ENCODE peak calls at places on chromosome 3, in five cellular contexts. One of them, this sample, is unnamed.

GRCh38 chr3:158522737-158523136 is 48.3 kb upstream of the MLF1 start:
- DNase-seq in IMR-90: peak; percentile 69
- DNase-seq in GM12878: no peak
- DNase-seq in endothelial cell of umbilical vein: no peak
- DNase-seq in upper lobe of left lung: no peak
- DNase-seq in this sample: no peak

GRCh38 chr3:127431066-127431465 is 143.2 kb upstream of the PRR20G start:
- DNase-seq in IMR-90: no peak
- DNase-seq in endothelial cell of umbilical vein: no peak
- DNase-seq in upper lobe of left lung: peak; percentile 12
- DNase-seq in GM12878: no peak
- DNase-seq in this sample: no peak

GRCh38 chr3:114714237-114714636 is 420.4 kb downstream of the TIGIT start:
- DNase-seq in endothelial cell of umbilical vein: peak; percentile 11
- DNase-seq in upper lobe of left lung: no peak
- DNase-seq in IMR-90: no peak
- DNase-seq in GM12878: no peak
- DNase-seq in this sample: no peak

GRCh38 chr3:153357436-153357835 is 195.4 kb downstream of the RAP2B start:
- DNase-seq in GM12878: no peak
- DNase-seq in IMR-90: no peak
- DNase-seq in upper lobe of left lung: no peak
- DNase-seq in endothelial cell of umbilical vein: no peak
- DNase-seq in this sample: no peak

GRCh38 chr3:15486020-15486419 is 35.5 kb downstream of the COLQ start:
- DNase-seq in upper lobe of left lung: no peak
- DNase-seq in GM12878: no peak
- DNase-seq in IMR-90: no peak
- DNase-seq in endothelial cell of umbilical vein: no peak
- DNase-seq in this sample: no peak

GRCh38 chr3:126424751-126425150 is 30.0 kb downstream of the CFAP100 start:
- DNase-seq in GM12878: no peak
- DNase-seq in endothelial cell of umbilical vein: no peak
- DNase-seq in upper lobe of left lung: no peak
- DNase-seq in IMR-90: no peak
- DNase-seq in this sample: no peak

GRCh38 chr3:123652346-123652984 is 67.6 kb upstream of the HACD2 start:
- DNase-seq in endothelial cell of umbilical vein: peak; percentile 75
- DNase-seq in IMR-90: peak; percentile 61
- DNase-seq in GM12878: no peak
- DNase-seq in upper lobe of left lung: peak; percentile 79
- DNase-seq in this sample: peak; percentile 31

GRCh38 chr3:112629425-112629824 is 11.5 kb downstream of the CCDC80 start:
- DNase-seq in upper lobe of left lung: peak; percentile 67
- DNase-seq in IMR-90: peak; percentile 93
- DNase-seq in endothelial cell of umbilical vein: peak; percentile 76
- DNase-seq in GM12878: no peak
- DNase-seq in this sample: no peak

GRCh38 chr3:67018105-67018788 is 20.1 kb downstream of the KBTBD8 start:
- DNase-seq in upper lobe of left lung: peak; percentile 21
- DNase-seq in GM12878: no peak
- DNase-seq in endothelial cell of umbilical vein: no peak
- DNase-seq in IMR-90: no peak
- DNase-seq in this sample: peak; percentile 61

GRCh38 chr3:176737480-176738147 is 459.7 kb downstream of the TBL1XR1 start:
- DNase-seq in upper lobe of left lung: no peak
- DNase-seq in GM12878: no peak
- DNase-seq in IMR-90: no peak
- DNase-seq in endothelial cell of umbilical vein: no peak
- DNase-seq in this sample: no peak

GRCh38 chr3:59017617-59017984 is 32.2 kb downstream of the CFAP20DC start:
- DNase-seq in GM12878: no peak
- DNase-seq in IMR-90: no peak
- DNase-seq in endothelial cell of umbilical vein: no peak
- DNase-seq in upper lobe of left lung: no peak
- DNase-seq in this sample: no peak

GRCh38 chr3:184780981-184781515 is 30.9 kb upstream of the VPS8 start:
- DNase-seq in upper lobe of left lung: no peak
- DNase-seq in GM12878: no peak
- DNase-seq in IMR-90: no peak
- DNase-seq in endothelial cell of umbilical vein: no peak
- DNase-seq in this sample: no peak

GRCh38 chr3:73520931-73521461 is 103.7 kb downstream of the PDZRN3 start:
- DNase-seq in upper lobe of left lung: no peak
- DNase-seq in endothelial cell of umbilical vein: no peak
- DNase-seq in IMR-90: peak; percentile 16
- DNase-seq in GM12878: no peak
- DNase-seq in this sample: no peak

GRCh38 chr3:12965999-12966846 is 107.0 kb downstream of the IQSEC1 start:
- DNase-seq in endothelial cell of umbilical vein: peak; percentile 39
- DNase-seq in upper lobe of left lung: no peak
- DNase-seq in GM12878: no peak
- DNase-seq in IMR-90: no peak
- DNase-seq in this sample: no peak

GRCh38 chr3:127065561-127066270 is 82.8 kb downstream of the PLXNA1 start:
- DNase-seq in endothelial cell of umbilical vein: no peak
- DNase-seq in upper lobe of left lung: no peak
- DNase-seq in GM12878: no peak
- DNase-seq in IMR-90: no peak
- DNase-seq in this sample: peak; percentile 25

GRCh38 chr3:11554666-11555065 is 89.0 kb downstream of the VGLL4 start:
- DNase-seq in endothelial cell of umbilical vein: no peak
- DNase-seq in upper lobe of left lung: no peak
- DNase-seq in IMR-90: no peak
- DNase-seq in GM12878: no peak
- DNase-seq in this sample: peak; percentile 47

GRCh38 chr3:50210510-50211367 is 5.7 kb downstream of the SLC38A3 start:
- DNase-seq in endothelial cell of umbilical vein: no peak
- DNase-seq in upper lobe of left lung: no peak
- DNase-seq in IMR-90: no peak
- DNase-seq in GM12878: no peak
- DNase-seq in this sample: peak; percentile 73

GRCh38 chr3:188662214-188662613 is 508.3 kb downstream of the LPP start:
- DNase-seq in endothelial cell of umbilical vein: no peak
- DNase-seq in IMR-90: no peak
- DNase-seq in GM12878: no peak
- DNase-seq in upper lobe of left lung: no peak
- DNase-seq in this sample: no peak
- H3K27ac ChIP-seq in endothelial cell of umbilical vein: no peak overlapping the region
- H3K27ac ChIP-seq in IMR-90: no peak overlapping the region
- H3K27ac ChIP-seq in GM12878: no peak overlapping the region
- H3K27ac ChIP-seq in upper lobe of left lung: no peak overlapping the region
- H3K27ac ChIP-seq in this sample: no peak overlapping the region

DNA sequence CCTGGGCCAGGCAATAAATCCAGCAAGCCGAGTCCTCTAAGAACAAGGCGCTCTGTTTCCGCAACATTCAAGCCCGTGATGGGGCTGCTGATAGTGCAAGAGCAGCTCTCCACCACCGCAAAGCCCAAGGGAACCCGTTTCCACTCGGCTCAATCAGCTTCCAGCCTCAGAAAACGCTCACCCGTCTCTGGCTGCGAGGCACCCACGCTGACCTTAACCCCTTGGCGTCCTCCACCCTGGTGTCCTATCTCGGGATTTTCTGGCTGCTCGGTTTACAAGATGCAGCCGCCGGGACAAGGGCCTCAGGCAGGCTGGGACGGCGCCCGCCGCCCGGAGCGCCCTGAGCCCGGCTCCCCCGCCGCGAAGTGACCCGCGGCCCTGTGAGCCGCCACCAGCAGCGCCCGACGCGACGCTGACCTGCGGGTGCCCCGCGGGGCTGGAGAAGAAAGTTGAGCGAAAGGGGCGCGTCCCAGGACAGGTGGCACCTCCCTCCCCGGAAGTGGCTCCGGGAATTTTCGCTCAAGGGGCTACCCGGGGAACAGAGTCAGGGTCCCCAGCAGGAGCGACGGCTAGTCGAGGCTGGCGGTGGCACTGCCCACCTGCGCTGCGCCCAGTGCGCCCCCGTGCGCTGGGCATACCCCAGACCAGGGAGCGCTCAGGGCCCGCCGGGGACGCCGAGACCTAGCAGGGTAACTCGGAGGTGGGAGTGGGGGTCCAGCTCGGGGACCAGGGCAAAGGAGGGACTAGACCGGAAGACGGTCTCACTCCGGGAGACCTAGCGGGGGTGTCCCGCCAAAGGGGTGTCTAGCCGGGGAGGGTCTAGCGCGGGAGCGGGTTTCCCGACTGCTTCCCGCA is 18.1 kb downstream of the SPATA12 start:
- DNase-seq in endothelial cell of umbilical vein: peak; percentile 45
- DNase-seq in upper lobe of left lung: peak; percentile 68
- DNase-seq in IMR-90: peak; percentile 16
- DNase-seq in GM12878: no peak
- DNase-seq in this sample: peak; percentile 43
- H3K9me3 ChIP-seq in endothelial cell of umbilical vein: no peaks in the 10 kb centered on the region
- H3K9me3 ChIP-seq in upper lobe of left lung: no peaks in the 10 kb centered on the region
- H3K9me3 ChIP-seq in IMR-90: no peaks in the 10 kb centered on the region
- H3K9me3 ChIP-seq in GM12878: no peaks in the 10 kb centered on the region
- H3K9me3 ChIP-seq in this sample: no peaks in the 10 kb centered on the region

DNA sequence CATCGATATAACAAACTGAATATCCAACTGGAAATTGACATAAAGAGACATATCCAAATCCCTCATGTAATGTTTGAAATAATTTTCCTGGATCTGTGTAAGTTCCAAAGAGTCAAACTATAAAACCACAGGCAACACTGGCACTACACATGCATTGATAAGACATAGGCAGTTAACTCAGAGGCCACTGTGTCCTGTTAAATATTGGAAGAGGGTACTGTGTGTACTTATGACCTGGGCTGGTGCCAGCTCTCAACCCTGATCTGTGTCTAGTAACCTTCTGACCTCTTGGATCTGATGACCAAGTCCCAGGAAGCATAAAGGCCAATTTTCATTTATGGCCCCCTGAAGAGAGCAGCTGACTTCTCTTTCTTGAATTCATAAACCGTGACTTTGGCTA is 4.5 kb downstream of the NR1I2 start:
- DNase-seq in IMR-90: no peak
- DNase-seq in GM12878: no peak
- DNase-seq in upper lobe of left lung: no peak
- DNase-seq in endothelial cell of umbilical vein: no peak
- DNase-seq in this sample: peak; percentile 65
- TF ChIP-seq POLR2A in IMR-90: no peak
- TF ChIP-seq POLR2A in GM12878: no peak
- TF ChIP-seq POLR2A in upper lobe of left lung: no peak
- TF ChIP-seq POLR2A in endothelial cell of umbilical vein: no peak
- TF ChIP-seq POLR2A in this sample: no peak

DNA sequence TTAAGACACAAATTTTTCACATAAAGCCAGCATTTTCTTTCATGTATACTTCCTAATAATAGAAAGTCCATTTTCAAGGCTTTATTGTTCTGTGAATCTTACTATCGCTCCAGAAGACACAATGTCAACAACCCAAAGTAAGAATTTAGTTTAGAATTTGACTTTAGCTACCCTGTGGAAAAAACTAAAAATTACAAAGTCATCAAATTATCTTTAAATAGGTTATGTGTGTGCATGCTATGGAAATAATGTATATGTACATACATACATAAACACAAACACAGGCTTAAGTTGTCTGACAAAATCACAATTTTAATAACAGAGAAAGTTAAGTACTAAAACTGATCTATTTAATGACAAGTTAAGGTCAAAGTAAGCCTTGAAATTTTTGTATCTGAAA is 20.2 kb upstream of the XXYLT1 start:
- DNase-seq in upper lobe of left lung: no peak
- DNase-seq in endothelial cell of umbilical vein: no peak
- DNase-seq in GM12878: no peak
- DNase-seq in IMR-90: no peak
- DNase-seq in this sample: no peak
- H3K27ac ChIP-seq in upper lobe of left lung: no peak overlapping the region
- H3K27ac ChIP-seq in endothelial cell of umbilical vein: no peak overlapping the region
- H3K27ac ChIP-seq in GM12878: no peak overlapping the region
- H3K27ac ChIP-seq in IMR-90: no peak overlapping the region
- H3K27ac ChIP-seq in this sample: no peak overlapping the region

GRCh38 chr3:44721231-44722102 is 8.0 kb upstream of the ZNF501 start:
- DNase-seq in GM12878: no peak
- DNase-seq in upper lobe of left lung: no peak
- DNase-seq in endothelial cell of umbilical vein: no peak
- DNase-seq in IMR-90: peak; percentile 6
- DNase-seq in this sample: no peak

DNA sequence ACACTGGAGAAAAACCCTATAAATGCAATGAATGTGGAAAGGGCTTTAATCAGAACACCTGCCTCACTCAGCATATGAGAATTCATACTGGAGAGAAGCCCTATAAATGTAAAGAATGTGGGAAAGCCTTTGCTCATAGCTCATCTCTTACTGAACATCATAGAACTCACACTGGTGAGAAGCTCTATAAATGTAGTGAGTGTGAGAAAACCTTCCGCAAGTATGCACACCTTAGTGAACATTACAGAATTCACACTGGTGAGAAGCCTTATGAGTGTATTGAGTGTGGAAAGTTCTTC is 7.4 kb upstream of the ZNF501 start:
- DNase-seq in GM12878: no peak
- DNase-seq in endothelial cell of umbilical vein: no peak
- DNase-seq in IMR-90: no peak
- DNase-seq in upper lobe of left lung: no peak
- DNase-seq in this sample: no peak
- H3K9me3 ChIP-seq in GM12878: peaks cover 35% of the 10 kb centered on the region
- H3K9me3 ChIP-seq in endothelial cell of umbilical vein: peaks cover 34% of the 10 kb centered on the region
- H3K9me3 ChIP-seq in IMR-90: peaks cover 81% of the 10 kb centered on the region
- H3K9me3 ChIP-seq in upper lobe of left lung: peaks cover 93% of the 10 kb centered on the region
- H3K9me3 ChIP-seq in this sample: peaks cover 9% of the 10 kb centered on the region

DNA sequence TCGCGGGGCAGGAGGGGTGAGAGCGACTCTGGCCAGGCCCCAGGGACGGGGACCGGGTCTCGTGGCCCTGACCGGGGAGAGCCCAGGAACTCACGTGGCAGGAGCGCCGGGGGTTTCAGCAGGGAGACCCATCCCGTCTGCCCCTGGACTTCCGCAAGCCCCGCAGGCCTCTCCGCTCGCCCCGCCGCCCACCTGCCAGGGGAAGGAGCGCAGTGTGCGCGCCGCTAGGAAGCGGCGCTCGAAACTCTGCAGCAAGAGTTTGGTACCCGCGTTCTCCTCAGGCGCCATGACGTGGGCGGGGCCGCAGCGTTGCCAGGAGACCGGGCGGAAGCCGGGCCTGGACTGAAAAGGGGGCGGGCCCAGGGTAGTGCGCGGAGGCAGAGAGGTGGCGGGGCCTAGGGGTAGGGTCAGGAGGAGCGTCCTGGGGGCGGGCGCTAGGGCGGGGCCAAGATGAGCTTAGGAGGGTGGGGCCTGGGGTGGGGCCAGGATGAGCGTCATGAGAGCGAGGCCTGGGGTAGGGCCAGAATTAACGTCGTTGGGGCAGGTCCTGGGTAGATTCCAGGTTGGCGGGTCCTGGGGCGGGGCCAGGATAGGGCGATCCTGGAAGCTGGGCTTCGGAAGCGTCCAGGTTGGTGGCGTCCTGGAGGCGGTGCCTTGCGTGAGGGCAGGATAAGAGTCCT is 29.7 kb downstream of the ALG1L2 start:
- DNase-seq in upper lobe of left lung: peak; percentile 99
- DNase-seq in GM12878: peak; percentile 77
- DNase-seq in IMR-90: peak; percentile 97
- DNase-seq in endothelial cell of umbilical vein: peak; percentile 98
- DNase-seq in this sample: peak; percentile 100
- TF ChIP-seq POLR2A in upper lobe of left lung: no peak
- TF ChIP-seq POLR2A in GM12878: peak; percentile 57
- TF ChIP-seq POLR2A in IMR-90: no peak
- TF ChIP-seq POLR2A in endothelial cell of umbilical vein: peak; percentile 65
- TF ChIP-seq POLR2A in this sample: no peak

GRCh38 chr3:102143536-102143935 is 291.3 kb upstream of the ZPLD1 start:
- DNase-seq in GM12878: no peak
- DNase-seq in endothelial cell of umbilical vein: no peak
- DNase-seq in IMR-90: no peak
- DNase-seq in upper lobe of left lung: no peak
- DNase-seq in this sample: no peak
- H3K27ac ChIP-seq in GM12878: no peak overlapping the region
- H3K27ac ChIP-seq in endothelial cell of umbilical vein: no peak overlapping the region
- H3K27ac ChIP-seq in IMR-90: no peak overlapping the region
- H3K27ac ChIP-seq in upper lobe of left lung: no peak overlapping the region
- H3K27ac ChIP-seq in this sample: no peak overlapping the region

This sample was measured in Peyer's patch.